ENCODE peak calls at places on chromosomes 5 and 9, in four cellular contexts. H, V, E and K are unnamed samples. For H3K9me3, the result is how much of the 10 kb centered on the place peaks cover.

GRCh38 chr5:150544606-150545219 is 36.8 kb downstream of the NDST1 start:
- DNase-seq in H (peak), V (peak), E (peak), K (peak)

GRCh38 chr9:109640232-109641078 is 139.5 kb upstream of the PALM2AKAP2 start:
- DNase-seq in H (no peak), V (peak), E (peak), K (no peak)

GRCh38 chr9:96040591-96041461 is 165.3 kb downstream of the ERCC6L2 start:
- DNase-seq in H (no peak), V (peak), E (no peak), K (no peak)

GRCh38 chr9:36029765-36030528 is 6.8 kb upstream of the RECK start:
- DNase-seq in H (no peak), V (no peak), E (no peak), K (no peak)

GRCh38 chr9:130305381-130305780 is 39.8 kb downstream of the HMCN2 start:
- DNase-seq in H (no peak), V (no peak), E (no peak), K (no peak)

GRCh38 chr9:135081264-135081660 is 6.2 kb upstream of the OLFM1 start:
- DNase-seq in H (no peak), V (no peak), E (no peak), K (no peak)

GRCh38 chr9:80885894-80886293 is 803.5 kb downstream of the TLE1 start:
- DNase-seq in H (no peak), V (no peak), E (no peak), K (no peak)

GRCh38 chr9:86329649-86330048 is 24.6 kb downstream of the TUT7 start:
- DNase-seq in H (no peak), V (no peak), E (no peak), K (no peak)

DNA sequence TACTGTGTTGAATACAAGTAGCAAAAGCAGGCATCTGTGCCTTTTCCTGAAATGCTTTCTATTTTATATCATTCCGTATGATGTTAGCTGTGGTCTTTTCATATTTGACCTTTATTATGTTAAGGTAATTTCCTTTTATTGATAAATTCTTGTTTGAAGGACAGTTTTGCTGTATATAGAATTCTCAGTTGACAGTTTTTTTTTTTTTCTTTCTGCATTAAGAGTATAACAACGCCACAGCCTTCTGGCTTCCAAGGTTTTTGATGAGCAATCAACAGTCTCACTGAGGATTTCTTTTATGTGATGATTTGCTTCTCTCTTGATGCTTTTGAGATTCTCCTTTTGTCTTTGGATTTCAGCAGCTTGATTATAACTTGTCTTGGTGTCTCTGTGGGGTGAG is 23.6 kb downstream of the ZNF483 start:
- DNase-seq in H (no peak), V (no peak), E (no peak), K (no peak)
- H3K9me3 ChIP-seq in H (half or more), V (under half), E (half or more), K (under half)

GRCh38 chr5:179128041-179128365 is 67.8 kb downstream of the ZNF354C start:
- DNase-seq in H (no peak), V (peak), E (no peak), K (no peak)

GRCh38 chr5:179128976-179129375 is 68.8 kb downstream of the ZNF354C start:
- DNase-seq in H (no peak), V (no peak), E (no peak), K (no peak)

GRCh38 chr5:179125789-179126505 is 65.8 kb downstream of the ZNF354C start:
- DNase-seq in H (no peak), V (peak), E (no peak), K (no peak)

GRCh38 chr5:179126506-179126991 is 66.4 kb downstream of the ZNF354C start:
- DNase-seq in H (no peak), V (peak), E (no peak), K (no peak)

GRCh38 chr5:179127136-179128040 is 67.2 kb downstream of the ZNF354C start:
- DNase-seq in H (no peak), V (peak), E (no peak), K (no peak)
- H3K9me3 ChIP-seq in H (under half), V (half or more), E (under half), K (under half)

GRCh38 chr9:101415578-101415977 is 16.9 kb downstream of the ZNF189 start:
- DNase-seq in H (no peak), V (no peak), E (no peak), K (no peak)
- H3K9me3 ChIP-seq in H (half or more), V (under half), E (half or more), K (under half)

GRCh38 chr9:69899491-69899890 is 78.9 kb downstream of the CFAP95 start:
- DNase-seq in H (no peak), V (no peak), E (no peak), K (no peak)
- H3K9me3 ChIP-seq in H (under half), V (under half), E (under half), K (under half)